ENCODE peak calls at places on chromosomes 4 and X, in nine cellular contexts. One of them, this sample, is unnamed.

GRCh38 chr4:158033416-158033863 is 139.4 kb downstream of the GASK1B start:
- DNase-seq in spleen: no peak
- DNase-seq in stomach: no peak
- DNase-seq in HCT116: no peak
- DNase-seq in upper lobe of left lung: no peak
- DNase-seq in vagina: no peak
- DNase-seq in K562: no peak
- DNase-seq in sigmoid colon: no peak
- DNase-seq in transverse colon: no peak
- DNase-seq in this sample: no peak

GRCh38 chrX:16914058-16914457 is 32.4 kb upstream of the REPS2 start:
- DNase-seq in HCT116: no peak
- DNase-seq in upper lobe of left lung: no peak
- DNase-seq in stomach: no peak
- DNase-seq in spleen: no peak
- DNase-seq in transverse colon: no peak
- DNase-seq in K562: no peak
- DNase-seq in vagina: no peak
- DNase-seq in sigmoid colon: no peak
- DNase-seq in this sample: no peak

GRCh38 chr4:37803348-37803973 is 23.0 kb upstream of the PGM2 start:
- DNase-seq in K562: peak
- DNase-seq in HCT116: no peak
- DNase-seq in stomach: no peak
- DNase-seq in spleen: no peak
- DNase-seq in sigmoid colon: no peak
- DNase-seq in transverse colon: no peak
- DNase-seq in vagina: no peak
- DNase-seq in upper lobe of left lung: no peak
- DNase-seq in this sample: no peak

GRCh38 chr4:117965608-117966007 is 68.7 kb upstream of the NDST3 start:
- DNase-seq in transverse colon: no peak
- DNase-seq in stomach: no peak
- DNase-seq in K562: no peak
- DNase-seq in HCT116: no peak
- DNase-seq in sigmoid colon: no peak
- DNase-seq in upper lobe of left lung: no peak
- DNase-seq in vagina: no peak
- DNase-seq in spleen: no peak
- DNase-seq in this sample: no peak

GRCh38 chrX:28591542-28591941 is 4.3 kb downstream of the IL1RAPL1 start:
- DNase-seq in spleen: no peak
- DNase-seq in stomach: no peak
- DNase-seq in transverse colon: no peak
- DNase-seq in upper lobe of left lung: no peak
- DNase-seq in vagina: no peak
- DNase-seq in sigmoid colon: no peak
- DNase-seq in HCT116: peak
- DNase-seq in K562: no peak
- DNase-seq in this sample: no peak

GRCh38 chr4:156946508-156947197 is 24.9 kb downstream of the PDGFC start:
- DNase-seq in transverse colon: no peak
- DNase-seq in spleen: no peak
- DNase-seq in HCT116: peak
- DNase-seq in K562: no peak
- DNase-seq in upper lobe of left lung: no peak
- DNase-seq in stomach: no peak
- DNase-seq in sigmoid colon: peak
- DNase-seq in vagina: no peak
- DNase-seq in this sample: no peak

GRCh38 chrX:38804481-38805293 is 3.4 kb downstream of the MID1IP1 start:
- DNase-seq in upper lobe of left lung: peak
- DNase-seq in stomach: peak
- DNase-seq in transverse colon: peak
- DNase-seq in K562: peak
- DNase-seq in sigmoid colon: peak
- DNase-seq in HCT116: no peak
- DNase-seq in spleen: peak
- DNase-seq in vagina: no peak
- DNase-seq in this sample: peak

GRCh38 chr4:162164881-162165528 is 1.2 kb upstream of the FSTL5 start:
- DNase-seq in vagina: no peak
- DNase-seq in stomach: no peak
- DNase-seq in HCT116: no peak
- DNase-seq in spleen: no peak
- DNase-seq in K562: no peak
- DNase-seq in upper lobe of left lung: no peak
- DNase-seq in transverse colon: no peak
- DNase-seq in sigmoid colon: no peak
- DNase-seq in this sample: no peak

GRCh38 chr4:105923507-105924238 is 28.4 kb downstream of the NPNT start:
- DNase-seq in vagina: no peak
- DNase-seq in spleen: no peak
- DNase-seq in transverse colon: no peak
- DNase-seq in upper lobe of left lung: no peak
- DNase-seq in sigmoid colon: no peak
- DNase-seq in stomach: no peak
- DNase-seq in K562: no peak
- DNase-seq in HCT116: peak
- DNase-seq in this sample: no peak

GRCh38 chrX:46444011-46444410 is 101.2 kb downstream of the ZNF674 start:
- DNase-seq in sigmoid colon: no peak
- DNase-seq in spleen: no peak
- DNase-seq in transverse colon: no peak
- DNase-seq in vagina: no peak
- DNase-seq in K562: peak
- DNase-seq in upper lobe of left lung: no peak
- DNase-seq in HCT116: peak
- DNase-seq in stomach: no peak
- DNase-seq in this sample: no peak

GRCh38 chr4:42555828-42556227 is 101.1 kb downstream of the ATP8A1 start:
- DNase-seq in upper lobe of left lung: no peak
- DNase-seq in stomach: no peak
- DNase-seq in transverse colon: no peak
- DNase-seq in K562: no peak
- DNase-seq in vagina: no peak
- DNase-seq in spleen: no peak
- DNase-seq in sigmoid colon: no peak
- DNase-seq in HCT116: no peak
- DNase-seq in this sample: no peak

GRCh38 chrX:106599411-106599810 is 12.4 kb upstream of the RADX start:
- DNase-seq in K562: no peak
- DNase-seq in vagina: no peak
- DNase-seq in sigmoid colon: no peak
- DNase-seq in stomach: no peak
- DNase-seq in HCT116: no peak
- DNase-seq in spleen: no peak
- DNase-seq in upper lobe of left lung: no peak
- DNase-seq in transverse colon: no peak
- DNase-seq in this sample: no peak
- TF ChIP-seq POLR2AphosphoS5 in K562: no peak
- TF ChIP-seq POLR2AphosphoS5 in vagina: no peak
- TF ChIP-seq POLR2AphosphoS5 in sigmoid colon: no peak
- TF ChIP-seq POLR2AphosphoS5 in stomach: no peak
- TF ChIP-seq POLR2AphosphoS5 in HCT116: no peak
- TF ChIP-seq POLR2AphosphoS5 in spleen: no peak
- TF ChIP-seq POLR2AphosphoS5 in upper lobe of left lung: no peak
- TF ChIP-seq POLR2AphosphoS5 in transverse colon: no peak
- TF ChIP-seq POLR2AphosphoS5 in this sample: no peak

DNA sequence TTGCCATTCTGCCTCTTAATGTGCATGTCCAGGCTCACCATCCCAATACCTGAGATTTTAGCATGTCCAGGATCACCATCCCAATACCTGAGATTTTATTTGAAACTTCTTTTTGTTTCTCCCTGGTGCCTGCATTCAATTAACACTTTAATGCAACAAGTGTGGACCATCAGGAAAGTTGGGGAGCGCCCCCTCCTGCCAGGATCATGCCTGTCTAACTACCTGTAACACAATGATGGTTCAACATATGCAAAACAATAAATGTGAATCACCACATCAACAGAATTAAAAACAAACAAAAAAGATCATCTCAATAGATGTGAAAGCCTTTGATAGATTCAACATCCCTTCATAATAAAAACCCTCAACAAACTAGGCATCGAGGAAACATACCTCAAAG is 1359.5 kb upstream of the DIAPH2 start:
- DNase-seq in HCT116: no peak
- DNase-seq in transverse colon: no peak
- DNase-seq in vagina: no peak
- DNase-seq in upper lobe of left lung: no peak
- DNase-seq in spleen: no peak
- DNase-seq in K562: no peak
- DNase-seq in sigmoid colon: no peak
- DNase-seq in stomach: no peak
- DNase-seq in this sample: no peak
- TF ChIP-seq CTCF in HCT116: no peak
- TF ChIP-seq CTCF in transverse colon: no peak
- TF ChIP-seq CTCF in vagina: no peak
- TF ChIP-seq CTCF in upper lobe of left lung: no peak
- TF ChIP-seq CTCF in spleen: no peak
- TF ChIP-seq CTCF in K562: no peak
- TF ChIP-seq CTCF in sigmoid colon: no peak
- TF ChIP-seq CTCF in stomach: no peak
- TF ChIP-seq CTCF in this sample: no peak

GRCh38 chr4:139014391-139015268 is 951 bp upstream of the NOCT start:
- DNase-seq in stomach: no peak
- DNase-seq in HCT116: peak
- DNase-seq in K562: peak
- DNase-seq in spleen: no peak
- DNase-seq in vagina: no peak
- DNase-seq in sigmoid colon: peak
- DNase-seq in transverse colon: no peak
- DNase-seq in upper lobe of left lung: no peak
- DNase-seq in this sample: no peak

GRCh38 chr4:139017861-139018260 is 2.3 kb downstream of the NOCT start:
- DNase-seq in stomach: no peak
- DNase-seq in sigmoid colon: no peak
- DNase-seq in spleen: no peak
- DNase-seq in HCT116: no peak
- DNase-seq in vagina: no peak
- DNase-seq in transverse colon: no peak
- DNase-seq in K562: no peak
- DNase-seq in upper lobe of left lung: no peak
- DNase-seq in this sample: no peak

GRCh38 chr4:139015948-139016451 is 419 bp downstream of the NOCT start:
- DNase-seq in upper lobe of left lung: peak
- DNase-seq in vagina: no peak
- DNase-seq in stomach: peak
- DNase-seq in HCT116: no peak
- DNase-seq in K562: peak
- DNase-seq in sigmoid colon: no peak
- DNase-seq in transverse colon: peak
- DNase-seq in spleen: no peak
- DNase-seq in this sample: no peak

GRCh38 chr4:139018501-139018900 is 2.9 kb downstream of the NOCT start:
- DNase-seq in vagina: no peak
- DNase-seq in sigmoid colon: no peak
- DNase-seq in spleen: no peak
- DNase-seq in stomach: no peak
- DNase-seq in K562: no peak
- DNase-seq in HCT116: no peak
- DNase-seq in upper lobe of left lung: no peak
- DNase-seq in transverse colon: no peak
- DNase-seq in this sample: no peak

GRCh38 chr4:139015269-139015947 is at the start of gene NOCT:
- DNase-seq in vagina: peak
- DNase-seq in HCT116: peak
- DNase-seq in upper lobe of left lung: peak
- DNase-seq in transverse colon: peak
- DNase-seq in sigmoid colon: peak
- DNase-seq in K562: peak
- DNase-seq in spleen: peak
- DNase-seq in stomach: peak
- DNase-seq in this sample: peak
- TF ChIP-seq POLR2A in vagina: no peak
- TF ChIP-seq POLR2A in HCT116: peak
- TF ChIP-seq POLR2A in upper lobe of left lung: no peak
- TF ChIP-seq POLR2A in transverse colon: peak
- TF ChIP-seq POLR2A in sigmoid colon: peak
- TF ChIP-seq POLR2A in K562: peak
- TF ChIP-seq POLR2A in spleen: peak
- TF ChIP-seq POLR2A in stomach: peak
- TF ChIP-seq POLR2A in this sample: peak

GRCh38 chr4:8176547-8177399 is 18.2 kb upstream of the ABLIM2 start:
- DNase-seq in HCT116: peak
- DNase-seq in stomach: peak
- DNase-seq in K562: peak
- DNase-seq in vagina: no peak
- DNase-seq in sigmoid colon: no peak
- DNase-seq in upper lobe of left lung: peak
- DNase-seq in transverse colon: peak
- DNase-seq in spleen: peak
- DNase-seq in this sample: no peak
- TF ChIP-seq POLR2AphosphoS5 in HCT116: no peak
- TF ChIP-seq POLR2AphosphoS5 in stomach: no peak
- TF ChIP-seq POLR2AphosphoS5 in K562: no peak
- TF ChIP-seq POLR2AphosphoS5 in vagina: no peak
- TF ChIP-seq POLR2AphosphoS5 in sigmoid colon: no peak
- TF ChIP-seq POLR2AphosphoS5 in upper lobe of left lung: no peak
- TF ChIP-seq POLR2AphosphoS5 in transverse colon: no peak
- TF ChIP-seq POLR2AphosphoS5 in spleen: peak
- TF ChIP-seq POLR2AphosphoS5 in this sample: no peak

DNA sequence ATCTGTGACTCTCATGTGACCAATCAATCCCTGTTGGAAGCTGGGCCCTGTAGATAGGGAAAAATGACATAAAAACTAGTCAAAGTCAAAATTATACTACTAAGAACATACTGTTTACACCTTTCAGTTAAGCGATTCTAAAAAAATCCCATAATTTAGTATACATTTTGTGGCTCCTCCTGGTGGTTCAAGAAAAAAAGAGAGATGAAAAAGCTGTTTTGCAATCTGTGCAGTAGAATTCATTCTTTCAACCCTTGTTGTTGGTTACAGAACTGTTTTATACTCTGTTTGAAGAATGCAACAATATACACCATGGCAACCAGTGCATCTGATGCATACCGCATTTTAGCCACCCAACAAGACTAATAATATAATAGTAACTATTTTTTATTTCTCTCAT is 66.8 kb upstream of the ANK2 start:
- DNase-seq in stomach: no peak
- DNase-seq in K562: no peak
- DNase-seq in vagina: no peak
- DNase-seq in HCT116: no peak
- DNase-seq in upper lobe of left lung: no peak
- DNase-seq in sigmoid colon: no peak
- DNase-seq in transverse colon: no peak
- DNase-seq in spleen: no peak
- DNase-seq in this sample: no peak
- TF ChIP-seq CTCF in stomach: no peak
- TF ChIP-seq CTCF in K562: no peak
- TF ChIP-seq CTCF in vagina: no peak
- TF ChIP-seq CTCF in HCT116: peak
- TF ChIP-seq CTCF in upper lobe of left lung: no peak
- TF ChIP-seq CTCF in sigmoid colon: no peak
- TF ChIP-seq CTCF in transverse colon: no peak
- TF ChIP-seq CTCF in spleen: no peak
- TF ChIP-seq CTCF in this sample: no peak

This sample was measured in suprapubic skin.